ENCODE peak calls at places on chromosomes 12 and 14, in five cellular contexts. K, X, N, G and I are unnamed samples.

GRCh38 chr12:53268637-53269562 is 801 bp downstream of the ESPL1 start:
- DNase-seq in G (peak; percentile 39), N (no peak), K (no peak), X (no peak), I (no peak)

GRCh38 chr14:24895243-24895583 is 154.7 kb downstream of the STXBP6 start:
- DNase-seq in K (peak; percentile 29), G (no peak), X (no peak), N (no peak), I (no peak)

GRCh38 chr12:124556067-124556466 is 11.3 kb downstream of the NCOR2 start:
- DNase-seq in K (no peak), X (no peak), G (no peak), N (no peak), I (no peak)

GRCh38 chr14:69685217-69685616 is 73.8 kb downstream of the SUSD6 start:
- DNase-seq in N (no peak), K (no peak), X (no peak), G (no peak), I (no peak)

GRCh38 chr14:74502236-74503019 is 8.9 kb downstream of the ISCA2 start:
- DNase-seq in N (no peak), X (no peak), K (peak; percentile 69), G (peak; percentile 66), I (peak; percentile 87)

GRCh38 chr12:3326156-3326849 is 164.7 kb upstream of the PRMT8 start:
- DNase-seq in K (peak; percentile 40), G (no peak), N (no peak), X (no peak), I (peak; percentile 80)

GRCh38 chr12:47808574-47809380 is 10.9 kb downstream of the HDAC7 start:
- DNase-seq in X (no peak), N (no peak), G (no peak), K (peak; percentile 20), I (peak; percentile 75)

GRCh38 chr14:37194698-37195097 is 3.0 kb upstream of the MIPOL1 start:
- DNase-seq in G (no peak), K (no peak), X (no peak), N (no peak), I (no peak)

GRCh38 chr12:105706321-105706972 is 376.0 kb downstream of the C12orf75 start:
- DNase-seq in G (no peak), N (no peak), K (peak; percentile 39), X (peak; percentile 34), I (peak; percentile 64)

GRCh38 chr12:94689002-94689645 is 38.8 kb upstream of the TMCC3 start:
- DNase-seq in N (no peak), X (no peak), K (no peak), G (no peak), I (no peak)
- H3K4me3 ChIP-seq in N (peak overlapping the region; percentile 18), X (peak overlapping the region; percentile 45), K (no peak overlapping the region), G (no peak overlapping the region), I (no peak overlapping the region)

GRCh38 chr14:102139248-102140026 is at the start of gene WDR20:
- DNase-seq in K (peak; percentile 100), G (peak; percentile 100), X (peak; percentile 99), N (peak; percentile 98), I (peak; percentile 100)

GRCh38 chr14:102140750-102141145 is 1.1 kb downstream of the WDR20 start:
- DNase-seq in X (no peak), G (no peak), N (no peak), K (no peak), I (no peak)

GRCh38 chr14:102138935-102139247 is 806 bp upstream of the WDR20 start:
- DNase-seq in G (no peak), K (no peak), X (no peak), N (no peak), I (no peak)

GRCh38 chr14:102140027-102140749 is 491 bp downstream of the WDR20 start:
- DNase-seq in K (peak; percentile 64), G (peak; percentile 48), N (no peak), X (peak; percentile 39), I (peak; percentile 70)

GRCh38 chr14:102141797-102142196 is 2.1 kb downstream of the WDR20 start:
- DNase-seq in K (no peak), N (no peak), G (peak; percentile 53), X (no peak), I (no peak)
- H3K4me1 ChIP-seq in K (peaks cover 19% of the 10 kb centered on the region), N (peaks cover 10% of the 10 kb centered on the region), G (peaks cover 6% of the 10 kb centered on the region), X (peaks cover 6% of the 10 kb centered on the region), I (no peaks in the 10 kb centered on the region)

GRCh38 chr14:93971635-93972027 is 4.7 kb downstream of the ASB2 start:
- DNase-seq in K (no peak), X (no peak), G (no peak), N (no peak), I (no peak)

GRCh38 chr14:93973607-93974006 is 2.8 kb downstream of the ASB2 start:
- DNase-seq in N (no peak), X (peak; percentile 55), K (no peak), G (no peak), I (no peak)

GRCh38 chr14:93970967-93971634 is 5.3 kb downstream of the ASB2 start:
- DNase-seq in K (no peak), X (no peak), N (no peak), G (no peak), I (no peak)

GRCh38 chr14:93974299-93974698 is 2.1 kb downstream of the ASB2 start:
- DNase-seq in G (no peak), N (no peak), X (no peak), K (no peak), I (no peak)

DNA sequence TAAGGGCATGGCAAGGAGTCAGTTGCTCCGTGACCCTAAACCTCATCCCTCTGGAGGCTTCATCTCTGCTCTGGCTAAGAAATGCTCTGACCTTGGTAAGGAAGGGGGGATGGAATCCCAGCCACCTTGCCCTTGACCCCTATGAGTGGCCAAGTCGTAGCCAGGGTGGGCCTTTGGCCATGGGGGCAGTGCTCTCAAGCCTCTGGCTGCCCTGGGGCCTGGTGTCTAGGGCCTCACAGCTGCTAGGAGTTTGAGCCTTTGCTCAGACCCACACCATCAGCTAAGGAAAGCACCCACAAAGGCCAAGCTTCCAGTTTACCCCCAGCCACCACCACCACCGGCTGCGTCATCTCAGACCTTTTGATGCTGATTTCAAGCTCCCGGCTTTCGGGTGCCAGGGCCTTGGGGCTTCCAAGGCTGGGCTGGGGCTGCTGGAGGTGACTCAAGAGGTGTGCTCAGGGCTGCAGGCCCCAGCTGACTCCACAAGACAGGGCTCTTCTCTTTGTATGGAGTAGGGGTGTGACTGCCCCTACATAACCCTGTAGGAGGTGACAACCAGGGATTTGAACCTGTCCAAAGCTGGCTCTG is 3.7 kb downstream of the ASB2 start:
- DNase-seq in X (no peak), N (no peak), K (no peak), G (no peak), I (no peak)
- H3K27ac ChIP-seq in X (peak overlapping the region; percentile 92), N (peak overlapping the region; percentile 91), K (no peak overlapping the region), G (no peak overlapping the region), I (no peak overlapping the region)

GRCh38 chr14:92531151-92531873 is 17.7 kb downstream of the RIN3 start:
- DNase-seq in N (no peak), X (no peak), K (no peak), G (no peak), I (no peak)
- H3K4me3 ChIP-seq in N (no peak overlapping the region), X (no peak overlapping the region), K (no peak overlapping the region), G (no peak overlapping the region), I (no peak overlapping the region)

DNA sequence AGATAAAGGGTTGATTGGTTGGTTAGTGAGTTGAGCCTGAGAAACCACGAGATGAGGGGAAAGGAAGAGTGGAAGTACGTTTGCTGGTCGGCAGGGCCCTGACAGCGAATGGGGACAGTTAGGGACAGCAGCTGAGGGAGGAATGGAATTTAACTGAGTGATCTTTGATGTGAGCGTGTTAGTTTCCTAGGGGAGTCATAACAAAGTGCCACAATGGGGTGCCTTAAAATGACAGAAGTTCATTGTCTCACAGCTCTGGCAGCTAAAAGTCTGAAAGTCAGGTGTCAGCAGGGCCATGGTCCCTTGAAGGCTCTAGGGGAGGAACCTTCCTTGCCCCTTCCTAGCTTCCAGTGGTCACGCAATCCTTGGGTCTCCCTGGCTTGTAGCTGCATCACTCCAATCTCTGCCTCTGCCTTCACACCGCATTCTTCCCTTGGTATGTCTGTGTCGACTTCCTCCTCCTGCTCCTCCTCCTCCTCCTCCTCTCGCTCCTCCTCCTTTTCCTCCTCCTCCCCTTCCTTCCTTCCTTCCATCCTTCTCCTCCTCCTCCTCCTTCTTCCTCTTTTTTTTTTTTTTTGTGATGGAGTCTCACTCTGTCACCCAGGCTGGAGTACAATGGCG is 26.0 kb upstream of the RIN3 start:
- DNase-seq in G (no peak), N (peak; percentile 21), K (no peak), X (no peak), I (peak; percentile 60)
- H3K4me1 ChIP-seq in G (no peaks in the 10 kb centered on the region), N (no peaks in the 10 kb centered on the region), K (no peaks in the 10 kb centered on the region), X (no peaks in the 10 kb centered on the region), I (no peaks in the 10 kb centered on the region)

GRCh38 chr12:51005671-51006070 is 20.5 kb downstream of the SLC11A2 start:
- DNase-seq in N (no peak), G (no peak), K (no peak), X (no peak), I (peak; percentile 59)
- H3K27ac ChIP-seq in N (no peak overlapping the region), G (no peak overlapping the region), K (no peak overlapping the region), X (no peak overlapping the region), I (no peak overlapping the region)

DNA sequence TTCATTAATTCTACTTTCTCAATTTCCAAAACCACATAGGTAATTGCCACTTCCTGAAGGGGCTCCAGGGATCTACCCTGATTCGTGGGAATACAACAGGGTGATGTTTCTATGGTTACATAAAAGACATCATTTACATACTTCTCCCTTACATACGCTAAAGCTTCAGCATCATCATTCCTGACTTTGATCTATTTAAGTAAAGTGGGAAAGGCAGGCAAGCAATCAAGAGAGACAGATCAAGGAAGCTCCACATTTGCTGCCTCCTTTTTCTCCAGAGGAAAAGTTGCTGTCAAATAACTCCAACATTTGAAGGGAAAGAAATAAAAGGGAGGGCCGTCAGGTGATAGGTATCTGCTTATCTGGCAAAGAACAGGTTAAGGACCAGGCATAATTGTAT is 118.9 kb upstream of the SINHCAF start:
- DNase-seq in X (no peak), N (no peak), G (no peak), K (no peak), I (no peak)
- H3K4me3 ChIP-seq in X (no peak overlapping the region), N (no peak overlapping the region), G (no peak overlapping the region), K (no peak overlapping the region), I (no peak overlapping the region)